ENCODE peak calls at places on chromosomes 13 and 19, in eight cellular contexts. K is stomach, L is heart left ventricle, I is suprapubic skin, W is tibial nerve, D is thyroid gland, S is K562, U is uterus. O is an unnamed sample.
A peak's percentile ranks its signal among the peaks of the same experiment; 100 is the strongest.

GRCh38 chr19:42276821-42277220 is 7.8 kb downstream of the CIC start:
- DNase-seq in I (no peak), L (no peak), S (no peak), U (no peak), W (no peak), K (no peak), D (no peak), O (no peak)

GRCh38 chr13:110629735-110630134 is 14.4 kb downstream of the NAXD start:
- DNase-seq in L (no peak), D (no peak), I (no peak), S (no peak), W (no peak), U (no peak), K (no peak), O (no peak)

GRCh38 chr19:1259206-1259872 is 9.8 kb upstream of the CIRBP start:
- DNase-seq in K (peak; percentile 72), W (peak; percentile 43), D (peak; percentile 50), S (no peak), I (no peak), U (peak; percentile 76), L (peak; percentile 89), O (peak; percentile 81)

GRCh38 chr13:20188649-20189553 is 3.8 kb downstream of the GJB2 start:
- DNase-seq in S (peak; percentile 26), W (no peak), D (no peak), L (no peak), U (no peak), K (no peak), I (no peak), O (no peak)

GRCh38 chr13:23600100-23600499 is 29.9 kb downstream of the TNFRSF19 start:
- DNase-seq in I (no peak), K (no peak), U (no peak), L (no peak), D (no peak), W (no peak), S (no peak), O (no peak)

GRCh38 chr13:72218966-72219365 is 352.0 kb upstream of the DACH1 start:
- DNase-seq in L (no peak), W (no peak), U (no peak), D (no peak), K (no peak), S (no peak), I (no peak), O (no peak)

GRCh38 chr19:24069907-24070657 is 16.9 kb upstream of the ZNF254 start:
- DNase-seq in W (no peak), K (no peak), I (no peak), U (no peak), L (no peak), D (no peak), S (no peak), O (no peak)

GRCh38 chr19:35347171-35347929 is at the start of gene FFAR1:
- DNase-seq in L (peak; percentile 37), D (no peak), W (no peak), U (no peak), S (peak; percentile 4), K (peak; percentile 15), I (peak; percentile 47), O (peak; percentile 39)

GRCh38 chr13:109779074-109779473 is 7.3 kb downstream of the IRS2 start:
- DNase-seq in S (no peak), W (no peak), L (no peak), K (no peak), I (no peak), U (no peak), D (no peak), O (peak; percentile 44)

GRCh38 chr19:33796164-33797100 is at the start of gene KCTD15:
- DNase-seq in U (peak; percentile 33), W (no peak), S (peak; percentile 74), D (peak; percentile 59), I (no peak), K (peak; percentile 51), L (no peak), O (no peak)

GRCh38 chr19:1400281-1401137 is 833 bp downstream of the GAMT start:
- DNase-seq in I (no peak), D (peak; percentile 38), K (peak; percentile 80), W (no peak), U (no peak), S (peak; percentile 46), L (peak; percentile 71), O (peak; percentile 82)

GRCh38 chr19:42528354-42529247 is at the start of gene CEACAM1:
- DNase-seq in I (no peak), W (no peak), L (peak; percentile 50), U (peak; percentile 21), S (peak; percentile 4), K (peak; percentile 79), D (peak; percentile 17), O (peak; percentile 64)

GRCh38 chr19:47509973-47510372 is 4.9 kb downstream of the NAPA start:
- DNase-seq in I (no peak), L (peak; percentile 49), S (no peak), W (no peak), D (peak; percentile 86), K (peak; percentile 67), U (no peak), O (peak; percentile 85)

GRCh38 chr13:40895715-40896184 is 106.3 kb downstream of the SLC25A15 start:
- DNase-seq in D (peak; percentile 75), K (no peak), S (no peak), U (no peak), W (no peak), L (no peak), I (no peak), O (no peak)

GRCh38 chr19:22882797-22883196 is 50.7 kb downstream of the ZNF723 start:
- DNase-seq in U (no peak), L (no peak), D (no peak), I (no peak), W (no peak), K (no peak), S (no peak), O (no peak)

GRCh38 chr13:114230117-114230516 is 4.6 kb upstream of the CDC16 start:
- DNase-seq in D (no peak), U (no peak), I (no peak), K (no peak), W (no peak), S (no peak), L (no peak), O (no peak)

GRCh38 chr13:42102961-42103688 is 54.7 kb downstream of the DGKH start:
- DNase-seq in S (no peak), L (no peak), U (no peak), W (no peak), K (no peak), I (no peak), D (no peak), O (no peak)

DNA sequence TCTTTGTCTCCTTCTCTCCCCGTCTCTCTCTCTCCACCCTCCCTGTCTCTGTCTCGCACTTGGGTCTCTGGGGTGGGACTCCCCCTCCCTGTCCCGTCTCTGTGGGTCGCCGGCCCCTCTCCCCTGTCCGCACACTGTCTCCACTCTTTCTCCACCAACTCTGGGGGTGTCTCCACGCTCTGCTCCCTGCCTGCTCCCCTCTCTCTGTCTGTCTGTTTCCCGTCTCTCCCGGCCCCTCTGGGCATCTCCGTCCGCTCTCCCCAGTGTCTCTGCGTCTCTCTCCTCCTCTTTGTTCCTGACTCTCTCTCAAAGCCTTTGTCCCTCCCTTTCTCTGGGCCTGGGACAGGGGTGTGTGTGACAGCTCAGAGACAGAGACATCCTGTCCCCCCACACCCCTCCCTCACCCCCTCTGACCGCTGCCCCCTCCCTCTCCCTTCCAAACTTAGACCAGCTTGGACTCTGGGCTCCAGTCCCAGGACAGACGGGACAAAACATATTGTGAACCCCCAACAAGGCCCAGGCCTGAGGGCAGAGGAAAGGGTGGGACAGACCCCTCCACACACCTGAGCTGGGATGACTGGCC is 661 bp upstream of the SBK3 start:
- DNase-seq in U (no peak), D (no peak), I (no peak), K (no peak), L (peak; percentile 71), W (no peak), S (no peak), O (no peak)
- TF ChIP-seq POLR2A in U (no peak), D (no peak), I (no peak), K (no peak), L (no peak), W (no peak), S (no peak), O (no peak)

DNA sequence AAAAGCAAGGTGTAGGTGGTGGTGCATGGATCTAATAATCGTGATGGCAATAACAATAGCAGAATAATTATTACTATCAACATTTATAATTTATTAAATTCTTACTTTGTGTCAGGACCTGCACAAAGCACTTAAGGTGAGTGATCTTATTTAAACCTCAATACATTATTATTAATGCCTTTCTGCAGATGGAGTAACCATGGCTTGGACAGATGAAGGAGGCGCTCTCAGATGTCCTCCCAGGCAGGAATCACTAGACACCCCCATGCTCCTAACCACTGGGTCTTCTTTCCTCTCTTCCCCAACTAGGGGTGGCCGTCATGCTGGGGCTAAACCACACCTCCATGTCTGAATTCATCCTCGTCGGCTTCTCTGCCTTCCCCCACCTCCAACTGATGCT is at the start of gene OR10H2:
- DNase-seq in I (no peak), W (no peak), U (no peak), K (no peak), S (no peak), D (no peak), L (no peak), O (no peak)
- H3K9me3 ChIP-seq in I (no peaks in the 10 kb centered on the region), W (no peaks in the 10 kb centered on the region), U (no peaks in the 10 kb centered on the region), K (no peaks in the 10 kb centered on the region), S (no peaks in the 10 kb centered on the region), D (no peaks in the 10 kb centered on the region), L (no peaks in the 10 kb centered on the region), O (no peaks in the 10 kb centered on the region)

GRCh38 chr19:44332145-44332544 is 24.3 kb downstream of the ZNF112 start:
- DNase-seq in D (no peak), K (no peak), I (no peak), S (no peak), L (no peak), W (no peak), U (no peak), O (no peak)
- H3K36me3 ChIP-seq in D (peaks cover 78% of the 10 kb centered on the region), K (peaks cover 99% of the 10 kb centered on the region), I (peaks cover 95% of the 10 kb centered on the region), S (no peaks in the 10 kb centered on the region), L (peaks cover 98% of the 10 kb centered on the region), W (peaks cover 11% of the 10 kb centered on the region), U (no peaks in the 10 kb centered on the region), O (peaks cover 43% of the 10 kb centered on the region)

DNA sequence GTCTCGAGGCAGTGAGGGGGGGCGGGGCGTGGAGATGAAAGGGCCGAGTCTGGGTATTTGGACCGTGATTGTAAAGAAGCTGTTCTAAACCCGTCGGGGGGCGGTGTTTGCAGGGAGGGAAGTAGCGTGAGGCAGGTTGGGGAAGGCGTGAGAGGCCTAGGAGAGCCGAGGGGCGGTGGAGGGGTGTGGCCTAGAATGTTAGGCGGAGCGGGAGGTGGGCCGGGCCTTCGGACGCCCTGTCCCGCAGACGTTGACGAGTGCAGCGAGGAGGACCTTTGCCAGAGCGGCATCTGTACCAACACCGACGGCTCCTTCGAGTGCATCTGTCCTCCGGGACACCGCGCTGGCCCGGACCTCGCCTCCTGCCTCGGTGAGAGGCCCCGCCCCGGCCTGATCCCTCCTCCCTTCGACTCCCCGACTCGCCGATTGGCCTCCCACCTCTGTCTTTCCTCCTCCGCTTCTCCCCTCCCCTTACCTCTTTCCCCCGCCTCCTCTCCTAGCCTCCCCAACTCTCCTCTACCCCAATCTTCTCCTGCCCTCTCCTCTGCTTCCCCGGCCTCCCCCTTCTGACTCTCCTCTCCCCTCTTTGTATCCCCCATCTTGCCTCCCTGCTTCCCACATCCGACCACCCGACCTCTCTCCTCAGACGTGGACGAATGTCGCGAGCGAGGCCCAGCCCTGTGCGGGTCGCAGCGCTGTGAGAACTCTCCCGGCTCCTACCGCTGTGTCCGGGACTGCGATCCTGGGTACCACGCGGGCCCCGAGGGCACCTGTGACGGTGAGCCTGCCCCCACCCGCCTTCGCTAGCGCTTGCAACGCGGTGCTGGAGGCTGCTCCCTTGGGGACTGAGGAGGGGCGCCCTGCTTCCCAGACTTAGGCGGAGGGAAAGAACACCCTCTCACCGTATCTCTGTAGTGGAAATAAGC is 12.8 kb downstream of the LTBP4 start:
- DNase-seq in W (peak; percentile 83), L (peak; percentile 76), U (peak; percentile 88), D (peak; percentile 89), I (peak; percentile 94), K (peak; percentile 83), S (peak; percentile 76), O (peak; percentile 91)
- TF ChIP-seq POLR2A in W (no peak), L (no peak), U (peak; percentile 17), D (no peak), I (no peak), K (no peak), S (peak; percentile 64), O (peak; percentile 54)

O was measured in adrenal gland.